ENCODE peak calls at places on chromosomes 6 and 20, in seven cellular contexts. One of them, this sample, is unnamed.

GRCh38 chr20:33789109-33789857 is 21.9 kb upstream of the CHMP4B start:
- DNase-seq in thoracic aorta: peak
- DNase-seq in lung: peak
- DNase-seq in mammary epithelial cell: peak
- DNase-seq in HFF-Myc: peak
- DNase-seq in WTC11: no peak
- DNase-seq in nephron progenitor cell: no peak
- DNase-seq in this sample: peak

GRCh38 chr20:44572551-44573500 is 9.6 kb upstream of the PKIG start:
- DNase-seq in thoracic aorta: no peak
- DNase-seq in lung: no peak
- DNase-seq in mammary epithelial cell: peak
- DNase-seq in HFF-Myc: peak
- DNase-seq in WTC11: no peak
- DNase-seq in nephron progenitor cell: no peak
- DNase-seq in this sample: peak

GRCh38 chr6:32973934-32974333 is 5.5 kb downstream of the BRD2 start:
- DNase-seq in thoracic aorta: no peak
- DNase-seq in lung: no peak
- DNase-seq in mammary epithelial cell: peak
- DNase-seq in HFF-Myc: no peak
- DNase-seq in WTC11: no peak
- DNase-seq in nephron progenitor cell: no peak
- DNase-seq in this sample: peak

GRCh38 chr6:83309344-83309743 is 116.2 kb downstream of the RWDD2A start:
- DNase-seq in thoracic aorta: no peak
- DNase-seq in lung: no peak
- DNase-seq in mammary epithelial cell: peak
- DNase-seq in HFF-Myc: no peak
- DNase-seq in WTC11: no peak
- DNase-seq in nephron progenitor cell: no peak
- DNase-seq in this sample: no peak

GRCh38 chr6:50791900-50792508 is 26.7 kb upstream of the TFAP2B start:
- DNase-seq in thoracic aorta: no peak
- DNase-seq in lung: no peak
- DNase-seq in mammary epithelial cell: peak
- DNase-seq in HFF-Myc: no peak
- DNase-seq in WTC11: no peak
- DNase-seq in nephron progenitor cell: peak
- DNase-seq in this sample: peak

GRCh38 chr6:46184114-46184513 is 13.3 kb upstream of the ENPP5 start:
- DNase-seq in thoracic aorta: peak
- DNase-seq in lung: no peak
- DNase-seq in mammary epithelial cell: peak
- DNase-seq in HFF-Myc: peak
- DNase-seq in WTC11: no peak
- DNase-seq in nephron progenitor cell: no peak
- DNase-seq in this sample: peak

GRCh38 chr6:141562181-141562800 is 570.4 kb upstream of the GJE1 start:
- DNase-seq in thoracic aorta: no peak
- DNase-seq in lung: peak
- DNase-seq in mammary epithelial cell: no peak
- DNase-seq in HFF-Myc: no peak
- DNase-seq in WTC11: peak
- DNase-seq in nephron progenitor cell: peak
- DNase-seq in this sample: no peak

GRCh38 chr6:125791151-125791819 is 525 bp downstream of the NCOA7 start:
- DNase-seq in thoracic aorta: no peak
- DNase-seq in lung: no peak
- DNase-seq in mammary epithelial cell: peak
- DNase-seq in HFF-Myc: no peak
- DNase-seq in WTC11: no peak
- DNase-seq in nephron progenitor cell: no peak
- DNase-seq in this sample: peak

GRCh38 chr20:1360094-1360493 is 31.2 kb upstream of the SDCBP2 start:
- DNase-seq in thoracic aorta: no peak
- DNase-seq in lung: no peak
- DNase-seq in mammary epithelial cell: no peak
- DNase-seq in HFF-Myc: no peak
- DNase-seq in WTC11: no peak
- DNase-seq in nephron progenitor cell: no peak
- DNase-seq in this sample: no peak
- TF ChIP-seq CTCF in thoracic aorta: no peak
- TF ChIP-seq CTCF in lung: no peak
- TF ChIP-seq CTCF in mammary epithelial cell: no peak
- TF ChIP-seq CTCF in HFF-Myc: peak
- TF ChIP-seq CTCF in WTC11: no peak
- TF ChIP-seq CTCF in nephron progenitor cell: no peak
- TF ChIP-seq CTCF in this sample: peak

DNA sequence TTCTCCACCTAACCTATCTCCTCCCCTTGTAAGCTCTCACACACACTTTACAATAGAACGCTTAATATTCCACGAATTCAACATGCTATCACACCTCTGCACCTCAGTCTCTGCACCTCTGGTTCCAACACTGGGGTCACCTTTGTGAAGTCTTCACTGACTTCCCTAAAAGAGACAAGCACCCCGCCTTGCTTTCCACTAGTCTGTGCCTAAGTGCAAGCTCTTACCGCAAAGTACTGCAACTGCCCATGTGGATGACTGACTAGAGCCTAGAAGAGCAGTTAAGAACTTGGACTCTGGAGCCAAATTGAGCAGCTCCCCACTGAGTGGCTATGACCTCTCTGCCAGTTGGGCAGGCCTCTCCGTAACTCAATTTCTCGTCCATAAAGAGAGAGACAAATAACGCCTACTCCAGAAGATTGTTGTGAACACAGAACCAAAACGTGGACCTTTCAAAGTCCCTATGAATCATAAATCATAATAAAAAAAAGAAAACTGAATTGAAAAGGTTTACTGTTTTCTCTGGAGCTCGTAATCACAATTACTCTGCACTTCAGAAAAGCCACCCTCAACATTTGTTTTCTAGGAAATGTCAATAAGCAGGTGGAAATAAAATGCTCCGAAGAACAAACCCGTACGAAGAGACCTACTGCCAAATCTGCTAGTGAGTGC is 1.2 kb downstream of the IFNGR1 start:
- DNase-seq in thoracic aorta: no peak
- DNase-seq in lung: no peak
- DNase-seq in mammary epithelial cell: peak
- DNase-seq in HFF-Myc: no peak
- DNase-seq in WTC11: no peak
- DNase-seq in nephron progenitor cell: peak
- DNase-seq in this sample: peak
- TF ChIP-seq CTCF in thoracic aorta: no peak
- TF ChIP-seq CTCF in lung: no peak
- TF ChIP-seq CTCF in mammary epithelial cell: no peak
- TF ChIP-seq CTCF in HFF-Myc: no peak
- TF ChIP-seq CTCF in WTC11: no peak
- TF ChIP-seq CTCF in nephron progenitor cell: no peak
- TF ChIP-seq CTCF in this sample: no peak

GRCh38 chr6:73823832-73824231 is 127.8 kb downstream of the CD109 start:
- DNase-seq in thoracic aorta: no peak
- DNase-seq in lung: no peak
- DNase-seq in mammary epithelial cell: no peak
- DNase-seq in HFF-Myc: no peak
- DNase-seq in WTC11: no peak
- DNase-seq in nephron progenitor cell: no peak
- DNase-seq in this sample: no peak
- TF ChIP-seq CTCF in thoracic aorta: no peak
- TF ChIP-seq CTCF in lung: no peak
- TF ChIP-seq CTCF in mammary epithelial cell: no peak
- TF ChIP-seq CTCF in HFF-Myc: no peak
- TF ChIP-seq CTCF in WTC11: no peak
- TF ChIP-seq CTCF in nephron progenitor cell: no peak
- TF ChIP-seq CTCF in this sample: peak

GRCh38 chr6:165229216-165229615 is 80.2 kb downstream of the C6orf118 start:
- DNase-seq in thoracic aorta: no peak
- DNase-seq in lung: no peak
- DNase-seq in mammary epithelial cell: no peak
- DNase-seq in HFF-Myc: no peak
- DNase-seq in WTC11: no peak
- DNase-seq in nephron progenitor cell: no peak
- DNase-seq in this sample: no peak

GRCh38 chr6:165231177-165231576 is 78.2 kb downstream of the C6orf118 start:
- DNase-seq in thoracic aorta: no peak
- DNase-seq in lung: no peak
- DNase-seq in mammary epithelial cell: no peak
- DNase-seq in HFF-Myc: no peak
- DNase-seq in WTC11: no peak
- DNase-seq in nephron progenitor cell: no peak
- DNase-seq in this sample: no peak

GRCh38 chr6:165232277-165232654 is 77.1 kb downstream of the C6orf118 start:
- DNase-seq in thoracic aorta: no peak
- DNase-seq in lung: no peak
- DNase-seq in mammary epithelial cell: no peak
- DNase-seq in HFF-Myc: no peak
- DNase-seq in WTC11: no peak
- DNase-seq in nephron progenitor cell: no peak
- DNase-seq in this sample: no peak

GRCh38 chr6:165233089-165233488 is 76.3 kb downstream of the C6orf118 start:
- DNase-seq in thoracic aorta: no peak
- DNase-seq in lung: no peak
- DNase-seq in mammary epithelial cell: no peak
- DNase-seq in HFF-Myc: no peak
- DNase-seq in WTC11: no peak
- DNase-seq in nephron progenitor cell: no peak
- DNase-seq in this sample: no peak

DNA sequence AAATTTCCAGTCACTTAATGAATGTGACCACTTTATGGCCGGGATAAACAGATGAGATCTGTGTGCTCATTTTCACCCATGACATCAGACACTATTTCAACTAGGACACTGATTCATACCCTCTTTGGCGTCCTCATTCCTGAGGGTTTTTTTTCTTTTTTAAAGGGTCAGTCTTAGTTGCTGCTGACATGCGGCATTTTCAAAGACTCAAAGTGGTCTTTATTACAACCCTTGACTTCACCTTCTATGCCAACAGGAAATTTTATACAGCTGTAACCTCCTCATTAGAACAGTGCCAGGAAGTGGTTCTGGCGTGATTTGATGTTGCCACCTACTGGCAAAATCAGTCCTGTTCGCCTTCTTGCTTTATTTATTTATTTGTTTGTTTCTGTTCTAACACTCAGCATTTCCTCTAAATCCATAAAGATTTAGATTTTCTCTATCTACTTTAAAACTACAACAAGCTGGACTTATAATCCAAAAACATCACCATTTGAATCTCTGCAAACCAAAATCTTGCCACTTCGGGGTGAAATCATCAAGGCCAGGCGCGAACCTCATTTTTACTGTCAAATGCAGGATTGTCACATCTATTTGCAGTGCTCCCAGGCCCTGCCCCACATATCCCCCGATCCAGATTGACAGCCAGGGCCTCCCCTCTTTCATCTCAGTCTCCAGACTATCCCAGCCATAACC is 77.7 kb downstream of the C6orf118 start:
- DNase-seq in thoracic aorta: no peak
- DNase-seq in lung: no peak
- DNase-seq in mammary epithelial cell: peak
- DNase-seq in HFF-Myc: no peak
- DNase-seq in WTC11: peak
- DNase-seq in nephron progenitor cell: peak
- DNase-seq in this sample: no peak
- TF ChIP-seq CTCF in thoracic aorta: no peak
- TF ChIP-seq CTCF in lung: no peak
- TF ChIP-seq CTCF in mammary epithelial cell: peak
- TF ChIP-seq CTCF in HFF-Myc: peak
- TF ChIP-seq CTCF in WTC11: no peak
- TF ChIP-seq CTCF in nephron progenitor cell: peak
- TF ChIP-seq CTCF in this sample: peak

GRCh38 chr6:1187293-1188131 is 124.4 kb upstream of the FOXQ1 start:
- DNase-seq in thoracic aorta: no peak
- DNase-seq in lung: no peak
- DNase-seq in mammary epithelial cell: peak
- DNase-seq in HFF-Myc: no peak
- DNase-seq in WTC11: no peak
- DNase-seq in nephron progenitor cell: no peak
- DNase-seq in this sample: no peak

GRCh38 chr6:1191141-1191630 is 120.7 kb upstream of the FOXQ1 start:
- DNase-seq in thoracic aorta: no peak
- DNase-seq in lung: no peak
- DNase-seq in mammary epithelial cell: no peak
- DNase-seq in HFF-Myc: no peak
- DNase-seq in WTC11: no peak
- DNase-seq in nephron progenitor cell: no peak
- DNase-seq in this sample: no peak

GRCh38 chr6:1188199-1188598 is 123.7 kb upstream of the FOXQ1 start:
- DNase-seq in thoracic aorta: no peak
- DNase-seq in lung: no peak
- DNase-seq in mammary epithelial cell: peak
- DNase-seq in HFF-Myc: no peak
- DNase-seq in WTC11: no peak
- DNase-seq in nephron progenitor cell: no peak
- DNase-seq in this sample: no peak

GRCh38 chr6:1190361-1190760 is 121.5 kb upstream of the FOXQ1 start:
- DNase-seq in thoracic aorta: no peak
- DNase-seq in lung: no peak
- DNase-seq in mammary epithelial cell: peak
- DNase-seq in HFF-Myc: peak
- DNase-seq in WTC11: no peak
- DNase-seq in nephron progenitor cell: peak
- DNase-seq in this sample: peak
- TF ChIP-seq CTCF in thoracic aorta: no peak
- TF ChIP-seq CTCF in lung: no peak
- TF ChIP-seq CTCF in mammary epithelial cell: no peak
- TF ChIP-seq CTCF in HFF-Myc: no peak
- TF ChIP-seq CTCF in WTC11: no peak
- TF ChIP-seq CTCF in nephron progenitor cell: no peak
- TF ChIP-seq CTCF in this sample: no peak

GRCh38 chr6:73803562-73804221 is 107.7 kb downstream of the CD109 start:
- DNase-seq in thoracic aorta: no peak
- DNase-seq in lung: no peak
- DNase-seq in mammary epithelial cell: peak
- DNase-seq in HFF-Myc: peak
- DNase-seq in WTC11: peak
- DNase-seq in nephron progenitor cell: peak
- DNase-seq in this sample: peak
- TF ChIP-seq CTCF in thoracic aorta: no peak
- TF ChIP-seq CTCF in lung: no peak
- TF ChIP-seq CTCF in mammary epithelial cell: peak
- TF ChIP-seq CTCF in HFF-Myc: peak
- TF ChIP-seq CTCF in WTC11: peak
- TF ChIP-seq CTCF in nephron progenitor cell: peak
- TF ChIP-seq CTCF in this sample: peak

GRCh38 chr6:53840027-53840426 is 45.2 kb downstream of the LRRC1 start:
- DNase-seq in thoracic aorta: no peak
- DNase-seq in lung: no peak
- DNase-seq in mammary epithelial cell: no peak
- DNase-seq in HFF-Myc: no peak
- DNase-seq in WTC11: no peak
- DNase-seq in nephron progenitor cell: no peak
- DNase-seq in this sample: no peak
- TF ChIP-seq CTCF in thoracic aorta: no peak
- TF ChIP-seq CTCF in lung: no peak
- TF ChIP-seq CTCF in mammary epithelial cell: no peak
- TF ChIP-seq CTCF in HFF-Myc: no peak
- TF ChIP-seq CTCF in WTC11: no peak
- TF ChIP-seq CTCF in nephron progenitor cell: no peak
- TF ChIP-seq CTCF in this sample: no peak

This sample was measured in HFFc6.